ENCODE peak calls at places on chromosomes 13 and 19, in four cellular contexts. U is tibial artery, Z is body of pancreas, A is SJSA1. S is an unnamed sample. For H3K4me1, the result is how much of the 10 kb centered on the place peaks cover.

GRCh38 chr13:67437246-67437645 is 207.1 kb upstream of the PCDH9 start:
- DNase-seq in Z (no peak), U (no peak), A (no peak), S (no peak)

GRCh38 chr13:26628706-26629105 is 71.2 kb downstream of the WASF3 start:
- DNase-seq in U (no peak), A (no peak), Z (no peak), S (no peak)

GRCh38 chr13:32840840-32841713 is 175.1 kb upstream of the KL start:
- DNase-seq in Z (no peak), A (no peak), U (no peak), S (no peak)

GRCh38 chr19:18723871-18724377 is 40.4 kb downstream of the CRTC1 start:
- DNase-seq in Z (no peak), U (no peak), A (no peak), S (no peak)

GRCh38 chr13:49499889-49500660 is 4.3 kb downstream of the PHF11 start:
- DNase-seq in A (peak), Z (no peak), U (no peak), S (no peak)

GRCh38 chr13:99217461-99218101 is 16.9 kb downstream of the UBAC2 start:
- DNase-seq in A (no peak), Z (no peak), U (no peak), S (no peak)

GRCh38 chr13:93144031-93144430 is 82.6 kb upstream of the GPC6 start:
- DNase-seq in A (no peak), Z (no peak), U (no peak), S (no peak)

GRCh38 chr19:4971424-4971793 is 2.5 kb downstream of the KDM4B start:
- DNase-seq in Z (peak), U (no peak), A (no peak), S (no peak)

GRCh38 chr19:6498294-6499036 is 3.6 kb downstream of the TUBB4A start:
- DNase-seq in A (no peak), U (no peak), Z (no peak), S (no peak)

GRCh38 chr19:35138305-35138799 is 272 bp upstream of the FXYD1 start:
- DNase-seq in Z (no peak), U (no peak), A (no peak), S (no peak)

GRCh38 chr13:112859817-112860190 is 109.2 kb upstream of the MCF2L start:
- DNase-seq in Z (no peak), A (peak), U (no peak), S (no peak)

GRCh38 chr19:3210347-3211017 is 14.0 kb upstream of the CELF5 start:
- DNase-seq in U (no peak), Z (peak), A (peak), S (peak)

GRCh38 chr19:32691952-32692726 is 518 bp downstream of the NUDT19 start:
- DNase-seq in Z (peak), A (peak), U (peak), S (no peak)

GRCh38 chr13:51152713-51153112 is 41.6 kb upstream of the C13orf42 start:
- DNase-seq in A (no peak), Z (no peak), U (no peak), S (no peak)

GRCh38 chr13:99386911-99387788 is 80.0 kb upstream of the GPR183 start:
- DNase-seq in Z (no peak), A (peak), U (no peak), S (no peak)

GRCh38 chr19:38209671-38210457 is 14.2 kb downstream of the DPF1 start:
- DNase-seq in Z (peak), A (no peak), U (peak), S (no peak)

GRCh38 chr19:7789447-7789846 is 26.4 kb downstream of the CLEC4M start:
- DNase-seq in Z (no peak), A (no peak), U (no peak), S (no peak)

GRCh38 chr13:79799466-79799865 is 318.5 kb downstream of the NDFIP2 start:
- DNase-seq in Z (no peak), A (no peak), U (no peak), S (no peak)

GRCh38 chr19:48746738-48747575 is at the start of gene IZUMO1:
- DNase-seq in U (peak), Z (peak), A (peak), S (no peak)

GRCh38 chr13:45500492-45501174 is 35.9 kb downstream of the COG3 start:
- DNase-seq in U (no peak), A (peak), Z (no peak), S (no peak)

GRCh38 chr13:80177327-80177726 is 163.6 kb downstream of the SPRY2 start:
- DNase-seq in Z (no peak), A (no peak), U (no peak), S (no peak)

GRCh38 chr19:5035817-5036732 is 67.2 kb downstream of the KDM4B start:
- DNase-seq in U (no peak), A (no peak), Z (no peak), S (no peak)

GRCh38 chr19:10718205-10719196 is 622 bp downstream of the DNM2 start:
- DNase-seq in U (no peak), A (peak), Z (peak), S (no peak)

GRCh38 chr13:39581177-39581576 is 21.8 kb downstream of the LHFPL6 start:
- DNase-seq in U (no peak), Z (no peak), A (no peak), S (no peak)

GRCh38 chr19:42150353-42150752 is 18.1 kb upstream of the POU2F2 start:
- DNase-seq in U (no peak), Z (peak), A (no peak), S (no peak)

GRCh38 chr13:101649490-101650126 is 197.1 kb downstream of the ITGBL1 start:
- DNase-seq in Z (no peak), A (no peak), U (no peak), S (no peak)

GRCh38 chr19:408441-409005 is 424 bp downstream of the C2CD4C start:
- DNase-seq in U (peak), Z (no peak), A (no peak), S (peak)

GRCh38 chr19:15292140-15292539 is 40.2 kb downstream of the BRD4 start:
- DNase-seq in A (no peak), U (no peak), Z (no peak), S (no peak)

GRCh38 chr13:32017449-32017848 is 14.1 kb upstream of the FRY start:
- DNase-seq in U (no peak), Z (no peak), A (no peak), S (no peak)

GRCh38 chr19:42423462-42424344 is 3.5 kb downstream of the LIPE start:
- DNase-seq in U (peak), A (peak), Z (peak), S (peak)

GRCh38 chr13:72437458-72437857 is 290.0 kb downstream of the MZT1 start:
- DNase-seq in U (no peak), A (peak), Z (no peak), S (no peak)

GRCh38 chr13:111288276-111288675 is 32.2 kb upstream of the TEX29 start:
- DNase-seq in U (no peak), Z (no peak), A (no peak), S (no peak)

GRCh38 chr13:67574320-67575233 is 344.4 kb upstream of the PCDH9 start:
- DNase-seq in U (no peak), Z (no peak), A (no peak), S (peak)

GRCh38 chr19:8610041-8610927 is at the start of gene ADAMTS10:
- DNase-seq in U (peak), Z (peak), A (peak), S (no peak)

GRCh38 chr19:19460761-19461265 is 54.5 kb downstream of the TSSK6 start:
- DNase-seq in U (peak), Z (peak), A (no peak), S (no peak)

GRCh38 chr13:97068146-97068545 is 73.9 kb upstream of the OXGR1 start:
- DNase-seq in U (no peak), Z (no peak), A (no peak), S (no peak)

GRCh38 chr13:75850915-75851314 is 214.8 kb downstream of the LMO7 start:
- DNase-seq in A (no peak), Z (no peak), U (no peak), S (no peak)

GRCh38 chr13:37701306-37701705 is 102.7 kb upstream of the POSTN start:
- DNase-seq in A (no peak), U (no peak), Z (no peak), S (no peak)

GRCh38 chr13:73731564-73731963 is 402.6 kb downstream of the KLF12 start:
- DNase-seq in U (no peak), A (no peak), Z (no peak), S (no peak)

GRCh38 chr13:73141292-73141771 is 82.5 kb downstream of the KLF5 start:
- DNase-seq in A (no peak), Z (peak), U (no peak), S (no peak)

GRCh38 chr13:29583073-29583785 is 12.3 kb downstream of the SLC7A1 start:
- DNase-seq in A (peak), Z (no peak), U (no peak), S (no peak)

GRCh38 chr13:29579094-29579493 is 16.4 kb downstream of the SLC7A1 start:
- DNase-seq in A (no peak), U (no peak), Z (no peak), S (no peak)

GRCh38 chr13:29581666-29582065 is 13.8 kb downstream of the SLC7A1 start:
- DNase-seq in A (peak), Z (no peak), U (no peak), S (no peak)

GRCh38 chr13:29578300-29579048 is 17.0 kb downstream of the SLC7A1 start:
- DNase-seq in U (no peak), A (no peak), Z (no peak), S (no peak)

GRCh38 chr13:29582171-29582570 is 13.3 kb downstream of the SLC7A1 start:
- DNase-seq in U (no peak), Z (peak), A (peak), S (no peak)
- H3K4me1 ChIP-seq in U (under half), Z (half or more), A (half or more), S (under half)

DNA sequence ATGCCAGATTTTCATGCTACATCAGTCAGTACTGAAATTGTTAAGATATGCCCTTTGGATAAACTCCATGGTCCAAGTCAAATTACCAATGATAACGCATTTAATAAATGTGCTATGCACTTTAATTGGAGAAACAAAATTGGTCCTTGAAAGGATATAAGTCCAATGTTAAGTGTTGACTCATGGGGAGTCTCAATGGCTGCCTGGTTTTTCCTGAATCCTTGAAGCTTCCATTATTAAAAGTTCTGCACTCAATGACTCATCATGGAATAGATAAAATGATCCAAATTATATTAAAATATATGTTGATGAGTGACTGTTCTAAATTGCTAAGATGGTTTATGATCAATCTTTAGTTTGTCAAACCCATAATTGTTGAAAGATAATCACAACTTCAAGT is 346.0 kb upstream of the ATXN8OS start:
- DNase-seq in A (no peak), U (no peak), Z (no peak), S (no peak)
- H3K27ac ChIP-seq in A (no peak), U (no peak), Z (no peak), S (no peak)

GRCh38 chr19:16625183-16625958 is 2.6 kb downstream of the MED26 start:
- DNase-seq in U (no peak), A (no peak), Z (no peak), S (no peak)
- H3K4me1 ChIP-seq in U (half or more), A (under half), Z (under half), S (under half)

DNA sequence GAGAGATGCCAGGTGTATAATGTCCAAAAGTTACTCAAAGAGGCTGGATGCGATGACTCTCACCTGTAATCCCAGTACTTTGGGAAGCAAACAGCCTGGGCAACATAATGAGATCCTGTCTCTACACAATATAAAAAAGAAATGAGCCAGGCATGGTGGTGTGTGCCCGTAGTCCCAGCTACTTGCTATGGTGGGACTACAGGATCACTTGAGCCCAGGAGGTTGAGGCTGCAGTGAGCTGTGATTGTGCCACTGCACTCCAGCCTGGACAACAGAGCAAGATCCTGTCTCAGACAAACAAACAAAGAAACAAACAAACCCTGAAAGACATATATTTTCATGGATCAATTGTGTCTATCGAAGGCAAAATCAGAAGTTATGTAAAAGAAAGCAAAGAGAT is 54.3 kb upstream of the CYP2B6 start:
- DNase-seq in U (no peak), Z (no peak), A (no peak), S (no peak)
- H3K27ac ChIP-seq in U (no peak), Z (no peak), A (no peak), S (no peak)

DNA sequence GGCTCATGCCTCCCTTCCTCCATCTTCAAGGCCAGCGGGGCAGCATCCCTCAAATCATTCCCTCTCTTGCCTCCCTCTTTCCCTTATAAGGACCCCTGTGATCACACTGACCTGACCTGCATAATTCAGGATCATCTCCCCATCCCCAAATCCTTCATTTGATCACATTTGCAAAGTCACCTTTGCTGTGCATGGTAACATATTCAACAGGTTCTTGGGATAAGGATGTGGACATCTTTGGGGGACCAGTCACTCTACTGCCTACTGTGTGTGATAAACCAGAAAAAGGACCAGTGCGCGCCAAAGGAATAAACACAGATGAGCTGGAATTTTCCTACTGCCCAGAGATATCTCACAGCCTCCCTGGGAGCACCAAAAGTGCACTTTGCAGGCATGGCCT is 7.9 kb downstream of the OPA3 start:
- DNase-seq in A (no peak), Z (no peak), U (no peak), S (no peak)
- H3K4me1 ChIP-seq in A (under half), Z (under half), U (under half), S (under half)

GRCh38 chr19:11814707-11815050 is 606 bp downstream of the ZNF440 start:
- DNase-seq in Z (no peak), U (no peak), A (no peak), S (no peak)
- H3K27ac ChIP-seq in Z (peak), U (peak), A (no peak), S (peak)

GRCh38 chr13:83295684-83296083 is 586.6 kb downstream of the SLITRK1 start:
- DNase-seq in Z (no peak), A (no peak), U (no peak), S (no peak)
- H3K4me1 ChIP-seq in Z (under half), A (under half), U (under half), S (under half)

GRCh38 chr13:100589178-100589725 is 663 bp upstream of the GGACT start:
- DNase-seq in A (peak), U (no peak), Z (no peak), S (no peak)

GRCh38 chr13:100594255-100594654 is 5.7 kb upstream of the GGACT start:
- DNase-seq in Z (no peak), U (no peak), A (no peak), S (no peak)

GRCh38 chr13:100584901-100585300 is 3.7 kb downstream of the GGACT start:
- DNase-seq in A (no peak), Z (no peak), U (no peak), S (no peak)

GRCh38 chr13:100588350-100589177 is at the start of gene GGACT:
- DNase-seq in U (peak), Z (peak), A (peak), S (no peak)
- H3K27ac ChIP-seq in U (peak), Z (peak), A (peak), S (peak)

DNA sequence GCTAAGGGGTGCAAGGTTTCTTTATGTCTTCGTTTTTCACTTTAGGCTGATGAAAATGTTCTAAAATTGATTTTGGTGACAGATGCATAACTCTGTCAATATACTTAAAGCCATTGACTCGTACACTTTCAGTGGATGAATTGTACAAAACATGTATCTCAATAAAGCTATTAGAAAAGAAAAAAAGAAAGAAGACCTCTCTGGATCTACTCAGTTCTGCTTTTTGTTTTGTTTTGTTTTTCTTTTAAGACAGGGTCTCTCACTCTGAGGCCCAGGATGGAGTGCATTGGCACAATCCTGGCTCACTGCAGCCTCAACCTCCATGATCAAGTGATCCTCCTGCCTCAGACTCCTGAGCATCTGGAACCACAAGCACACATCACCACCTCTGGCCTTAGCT is 3.5 kb downstream of the SIGLEC5 start:
- DNase-seq in U (no peak), Z (no peak), A (no peak), S (no peak)
- H3K4me1 ChIP-seq in U (under half), Z (under half), A (under half), S (under half)